ENCODE peak calls at places on chromosomes 11 and 22, in five cellular contexts. S is activated CD4-positive, alpha-beta T cell treated with anti-CD3 and anti-CD28 coated beads, Interleukin-2, amount 50 U/mL, for 48 hours; B is HT1080; G is T-cell; Q is stimulated activated CD4-positive, alpha-beta T cell treated with anti-CD3 and anti-CD28 coated beads, Interleukin-2, amount 100 ng/mL, for 48 hours. Z is an unnamed sample.

GRCh38 chr11:86816251-86816726 is 15.9 kb downstream of the PRSS23 start:
- DNase-seq in S (no peak), Q (no peak), G (no peak), B (peak), Z (no peak)

GRCh38 chr11:9774591-9775392 is 110.9 kb downstream of the SWAP70 start:
- DNase-seq in S (no peak), G (no peak), Q (no peak), B (peak), Z (no peak)

GRCh38 chr11:112363527-112363926 is 102.9 kb upstream of the PLET1 start:
- DNase-seq in Q (no peak), G (no peak), B (no peak), S (no peak), Z (no peak)

GRCh38 chr11:64910451-64911093 is 6.4 kb downstream of the ATG2A start:
- DNase-seq in B (no peak), S (no peak), G (no peak), Q (no peak), Z (no peak)

GRCh38 chr11:61679893-61680621 is at the start of gene DAGLA:
- DNase-seq in B (peak), Q (peak), G (peak), S (peak), Z (peak)

GRCh38 chr11:6856871-6857270 is 6.0 kb upstream of the OR10A2 start:
- DNase-seq in S (no peak), B (no peak), G (no peak), Q (no peak), Z (no peak)

GRCh38 chr11:88535266-88535665 is 197.7 kb upstream of the CTSC start:
- DNase-seq in B (peak), G (no peak), Q (no peak), S (no peak), Z (no peak)

GRCh38 chr11:35981581-35981980 is 37.7 kb downstream of the LDLRAD3 start:
- DNase-seq in Q (no peak), S (no peak), B (no peak), G (no peak), Z (no peak)

GRCh38 chr22:38109391-38110000 is 988 bp downstream of the BAIAP2L2 start:
- DNase-seq in B (no peak), S (no peak), G (no peak), Q (no peak), Z (peak)

GRCh38 chr11:92198276-92198675 is 26.3 kb upstream of the FAT3 start:
- DNase-seq in G (no peak), Q (no peak), S (no peak), B (no peak), Z (no peak)

GRCh38 chr22:35460678-35461077 is 60.7 kb downstream of the MCM5 start:
- DNase-seq in G (no peak), Q (no peak), B (no peak), S (no peak), Z (no peak)

GRCh38 chr11:2095198-2095520 is 44.0 kb downstream of the IGF2 start:
- DNase-seq in B (no peak), S (no peak), G (no peak), Q (no peak), Z (no peak)

GRCh38 chr22:38230108-38230825 is 28.5 kb downstream of the MAFF start:
- DNase-seq in G (peak), Q (peak), S (peak), B (no peak), Z (no peak)

GRCh38 chr11:18527512-18527911 is 770 bp upstream of the TSG101 start:
- DNase-seq in S (no peak), Q (no peak), B (peak), G (no peak), Z (no peak)

GRCh38 chr22:45290410-45290936 is 5.7 kb downstream of the UPK3A start:
- DNase-seq in S (no peak), B (peak), Q (no peak), G (no peak), Z (peak)

GRCh38 chr11:78883506-78883905 is 308.8 kb upstream of the NARS2 start:
- DNase-seq in Q (no peak), S (no peak), B (no peak), G (no peak), Z (no peak)

GRCh38 chr11:45371251-45371749 is 85.2 kb upstream of the SYT13 start:
- DNase-seq in B (peak), S (peak), Q (peak), G (no peak), Z (peak)

GRCh38 chr11:128061321-128061871 is 526.0 kb downstream of the ETS1 start:
- DNase-seq in B (no peak), S (no peak), Q (no peak), G (no peak), Z (peak)

GRCh38 chr22:31102441-31103081 is 4.8 kb downstream of the SELENOM start:
- DNase-seq in B (peak), G (no peak), Q (no peak), S (no peak), Z (no peak)

GRCh38 chr11:113664981-113665710 is 41.0 kb downstream of the TMPRSS5 start:
- DNase-seq in B (no peak), S (no peak), G (no peak), Q (no peak), Z (no peak)

GRCh38 chr22:35697142-35697541 is 20.5 kb upstream of the APOL5 start:
- DNase-seq in B (no peak), G (no peak), Q (no peak), S (no peak), Z (no peak)

GRCh38 chr11:108135845-108136599 is 14.7 kb downstream of the ACAT1 start:
- DNase-seq in G (no peak), Q (no peak), B (peak), S (peak), Z (no peak)

GRCh38 chr22:19761022-19761499 is 483 bp downstream of the TBX1 start:
- DNase-seq in Q (no peak), S (no peak), G (no peak), B (no peak), Z (peak)

GRCh38 chr22:36921309-36922096 is 8.1 kb downstream of the CSF2RB start:
- DNase-seq in S (no peak), B (no peak), Q (no peak), G (no peak), Z (no peak)

GRCh38 chr22:30217698-30218565 is 28.6 kb downstream of the LIF start:
- DNase-seq in Q (no peak), B (no peak), G (no peak), S (no peak), Z (no peak)